ENCODE peak calls at places on chromosomes 7 and 10, in seven cellular contexts. Z, U, Q, A, F, T and X are unnamed samples.

GRCh38 chr7:71308105-71308504 is 176.2 kb downstream of the GALNT17 start:
- ATAC-seq in Z (no peak), U (no peak), Q (peak; percentile 90), A (no peak), F (no peak), T (peak; percentile 93), X (peak; percentile 85)

GRCh38 chr10:80518807-80519360 is 18.8 kb upstream of the SH2D4B start:
- ATAC-seq in Z (no peak), U (no peak), Q (peak; percentile 79), A (peak; percentile 10), F (no peak), T (no peak), X (no peak)

GRCh38 chr10:125146791-125147604 is 13.4 kb downstream of the CTBP2 start:
- ATAC-seq in Z (no peak), U (peak; percentile 49), Q (peak; percentile 33), A (peak; percentile 31), F (no peak), T (no peak), X (peak; percentile 57)

GRCh38 chr7:1819258-1819841 is 149.3 kb downstream of the ELFN1 start:
- ATAC-seq in Z (no peak), U (no peak), Q (no peak), A (no peak), F (no peak), T (peak; percentile 61), X (no peak)

GRCh38 chr10:125161570-125162139 is 1.3 kb upstream of the CTBP2 start:
- ATAC-seq in Z (no peak), U (peak; percentile 28), Q (no peak), A (no peak), F (no peak), T (peak; percentile 32), X (no peak)

GRCh38 chr10:96389785-96390184 is 31.0 kb upstream of the OPALIN start:
- ATAC-seq in Z (no peak), U (no peak), Q (peak; percentile 6), A (no peak), F (no peak), T (no peak), X (no peak)

GRCh38 chr10:45404087-45404769 is 30.2 kb downstream of the ALOX5 start:
- ATAC-seq in Z (peak; percentile 48), U (peak; percentile 36), Q (peak; percentile 90), A (peak; percentile 88), F (no peak), T (peak; percentile 55), X (peak; percentile 69)

GRCh38 chr7:47310020-47310419 is 271.9 kb downstream of the TNS3 start:
- ATAC-seq in Z (no peak), U (no peak), Q (no peak), A (no peak), F (no peak), T (peak; percentile 79), X (no peak)

GRCh38 chr10:8037199-8037801 is 17.2 kb upstream of the GATA3 start:
- ATAC-seq in Z (no peak), U (peak; percentile 46), Q (no peak), A (no peak), F (no peak), T (no peak), X (no peak)

GRCh38 chr10:80600251-80600650 is 62.5 kb downstream of the SH2D4B start:
- ATAC-seq in Z (no peak), U (no peak), Q (no peak), A (no peak), F (no peak), T (no peak), X (no peak)

GRCh38 chr10:62541811-62542210 is 167.6 kb downstream of the ZNF365 start:
- ATAC-seq in Z (no peak), U (no peak), Q (peak; percentile 61), A (peak; percentile 59), F (no peak), T (no peak), X (no peak)

GRCh38 chr10:61964949-61965693 is 63.6 kb downstream of the ARID5B start:
- ATAC-seq in Z (peak; percentile 54), U (no peak), Q (no peak), A (peak; percentile 84), F (peak; percentile 92), T (no peak), X (no peak)

GRCh38 chr10:24251547-24251946 is 42.6 kb downstream of the KIAA1217 start:
- ATAC-seq in Z (no peak), U (no peak), Q (peak; percentile 62), A (no peak), F (no peak), T (no peak), X (no peak)

GRCh38 chr10:90872648-90873020 is 860 bp downstream of the RPP30 start:
- ATAC-seq in Z (peak; percentile 4), U (no peak), Q (no peak), A (no peak), F (no peak), T (no peak), X (no peak)

GRCh38 chr7:22854158-22855048 is 31.8 kb upstream of the TOMM7 start:
- ATAC-seq in Z (peak; percentile 84), U (peak; percentile 85), Q (peak; percentile 82), A (peak; percentile 87), F (peak; percentile 84), T (peak; percentile 64), X (peak; percentile 88)
- TF ChIP-seq POLR2A in Z (peak; percentile 89), U (peak; percentile 86), Q (no peak), A (peak; percentile 64), F (peak; percentile 56), T (peak; percentile 87), X (peak; percentile 78)

GRCh38 chr7:22346383-22347107 is 10.4 kb downstream of the RAPGEF5 start:
- ATAC-seq in Z (peak; percentile 42), U (no peak), Q (no peak), A (peak; percentile 63), F (peak; percentile 73), T (no peak), X (no peak)
- H3K27ac ChIP-seq in Z (no peak overlapping the region), U (no peak overlapping the region), Q (no peak overlapping the region), A (peak overlapping the region; percentile 81), F (peak overlapping the region; percentile 56), T (no peak overlapping the region), X (no peak overlapping the region)

DNA sequence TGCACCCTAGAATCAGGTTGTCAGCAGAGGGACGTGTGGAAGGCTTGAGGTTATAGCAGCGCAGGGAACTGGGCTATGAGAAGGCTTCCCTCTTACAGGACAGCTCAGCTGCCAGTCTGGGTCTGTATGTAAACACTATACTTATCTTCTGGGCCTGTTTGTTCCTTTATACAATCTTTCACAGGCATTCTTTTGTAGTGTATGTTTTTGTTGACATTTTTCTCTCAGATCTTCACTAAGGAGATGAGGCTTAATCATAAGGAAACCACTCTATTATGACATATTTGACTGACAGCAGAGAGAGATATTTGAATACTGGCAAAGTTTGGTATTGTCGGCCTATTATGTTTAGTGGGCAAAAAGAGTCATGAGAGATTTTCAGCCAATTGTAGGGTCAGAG is 929 bp downstream of the GBF1 start:
- ATAC-seq in Z (peak; percentile 6), U (no peak), Q (no peak), A (no peak), F (no peak), T (no peak), X (no peak)
- TF ChIP-seq POLR2A in Z (no peak), U (no peak), Q (no peak), A (no peak), F (no peak), T (no peak), X (no peak)

GRCh38 chr7:16644157-16644556 is 1.4 kb downstream of the ANKMY2 start:
- ATAC-seq in Z (no peak), U (no peak), Q (no peak), A (no peak), F (no peak), T (no peak), X (no peak)
- H3K27ac ChIP-seq in Z (no peak overlapping the region), U (peak overlapping the region; percentile 96), Q (no peak overlapping the region), A (peak overlapping the region; percentile 98), F (peak overlapping the region; percentile 86), T (peak overlapping the region; percentile 98), X (peak overlapping the region; percentile 96)

DNA sequence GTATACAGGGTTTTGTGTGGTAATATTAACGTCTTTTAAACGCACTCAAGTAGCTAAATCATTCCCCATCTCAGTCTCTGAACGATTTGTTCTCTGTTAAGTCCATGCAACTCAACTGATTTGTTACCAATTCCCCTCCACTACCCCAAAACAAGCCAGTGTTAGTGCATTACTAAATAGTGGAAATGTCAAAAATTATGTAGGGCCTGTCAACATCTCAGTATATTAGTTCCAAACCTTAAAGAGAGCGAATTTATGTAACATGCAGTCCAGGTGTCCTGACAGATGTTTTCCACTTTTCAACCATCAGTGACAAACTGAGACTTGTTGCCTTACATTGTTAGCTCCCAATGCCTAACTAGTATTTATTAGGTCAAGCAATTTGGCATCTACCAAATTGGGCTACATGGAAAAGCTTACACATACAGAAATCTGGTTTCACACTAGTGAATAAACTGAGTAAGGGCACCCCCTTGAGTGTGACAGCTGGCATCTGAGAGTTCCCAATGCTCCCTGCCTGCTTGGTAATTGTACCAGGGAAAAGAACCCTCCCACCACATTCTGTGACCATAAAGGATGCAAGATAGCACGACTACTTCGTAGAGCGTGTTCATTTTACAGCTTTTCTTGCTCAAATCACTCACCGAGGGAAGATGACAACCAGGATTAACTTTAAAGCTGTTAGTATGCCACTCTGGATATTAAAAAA is 12.1 kb downstream of the HNRNPA2B1 start:
- ATAC-seq in Z (no peak), U (peak; percentile 2), Q (peak; percentile 9), A (no peak), F (peak; percentile 1), T (no peak), X (no peak)
- TF ChIP-seq POLR2A in Z (peak; percentile 75), U (no peak), Q (no peak), A (no peak), F (peak; percentile 37), T (no peak), X (no peak)

GRCh38 chr7:150586778-150587152 is 19.6 kb downstream of the GIMAP4 start:
- ATAC-seq in Z (no peak), U (no peak), Q (peak; percentile 98), A (peak; percentile 96), F (no peak), T (peak; percentile 90), X (peak; percentile 76)
- H3K27ac ChIP-seq in Z (no peak overlapping the region), U (no peak overlapping the region), Q (peak overlapping the region; percentile 88), A (peak overlapping the region; percentile 9), F (no peak overlapping the region), T (peak overlapping the region; percentile 66), X (peak overlapping the region; percentile 59)

GRCh38 chr10:5684318-5684970 is at the start of gene TASOR2:
- ATAC-seq in Z (peak; percentile 88), U (peak; percentile 94), Q (peak; percentile 99), A (peak; percentile 96), F (peak; percentile 91), T (peak; percentile 95), X (peak; percentile 99)
- TF ChIP-seq POLR2A in Z (peak; percentile 76), U (peak; percentile 77), Q (no peak), A (peak; percentile 50), F (peak; percentile 31), T (peak; percentile 76), X (peak; percentile 58)

DNA sequence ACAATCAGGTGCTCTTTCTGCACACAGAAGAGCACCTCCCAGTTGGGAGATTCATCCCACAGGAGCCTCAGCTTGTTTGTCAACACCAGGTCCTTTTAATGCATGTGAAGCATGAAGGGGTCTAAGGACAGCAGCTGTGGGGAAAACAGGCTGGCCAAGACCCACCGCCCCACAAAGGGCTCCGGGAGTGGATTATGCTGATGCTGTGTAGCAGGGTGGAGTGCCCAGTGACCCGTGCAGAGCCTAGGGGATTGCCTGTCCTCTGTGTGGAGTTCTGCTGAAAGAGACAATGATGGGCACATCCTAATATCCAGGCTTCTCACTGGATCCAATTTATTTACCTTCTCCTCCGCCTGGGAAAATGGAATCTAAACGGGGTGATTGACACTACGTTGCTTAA is 74.0 kb downstream of the PIP4K2A start:
- ATAC-seq in Z (no peak), U (no peak), Q (no peak), A (no peak), F (no peak), T (no peak), X (no peak)
- H3K27ac ChIP-seq in Z (no peak overlapping the region), U (no peak overlapping the region), Q (no peak overlapping the region), A (no peak overlapping the region), F (no peak overlapping the region), T (no peak overlapping the region), X (no peak overlapping the region)